ENCODE peak calls at places on chromosomes 5 and 9, in six cellular contexts. O is WTC11, T is GM13977, P is foreskin fibroblast, N is GM06990, Q is endothelial cell. X is an unnamed sample.
A peak's percentile ranks its signal among the peaks of the same experiment; 100 is the strongest.

GRCh38 chr5:80246995-80247729 is 8.7 kb downstream of the SERINC5 start:
- DNase-seq in O (no peak), T (peak; percentile 57), P (peak; percentile 94), N (peak; percentile 4), Q (peak; percentile 25), X (peak; percentile 87)

GRCh38 chr5:177553671-177554429 is 513 bp downstream of the FAM193B start:
- DNase-seq in O (peak; percentile 45), T (peak; percentile 82), P (peak; percentile 52), N (peak; percentile 42), Q (peak; percentile 30), X (peak; percentile 73)

GRCh38 chr9:37963936-37964739 is 60.2 kb upstream of the SLC25A51 start:
- DNase-seq in O (no peak), T (no peak), P (peak; percentile 91), N (no peak), Q (no peak), X (no peak)

GRCh38 chr5:59246470-59247250 is 646.9 kb downstream of the PDE4D start:
- DNase-seq in O (no peak), T (no peak), P (peak; percentile 73), N (no peak), Q (no peak), X (no peak)

GRCh38 chr9:133994359-133995011 is 2.4 kb upstream of the VAV2 start:
- DNase-seq in O (peak; percentile 90), T (peak; percentile 87), P (peak; percentile 87), N (peak; percentile 79), Q (peak; percentile 95), X (peak; percentile 96)

GRCh38 chr5:72786676-72787075 is 29.8 kb upstream of the TNPO1 start:
- DNase-seq in O (no peak), T (no peak), P (no peak), N (no peak), Q (no peak), X (no peak)

GRCh38 chr5:1127991-1128785 is 16.3 kb upstream of the SLC12A7 start:
- DNase-seq in O (no peak), T (no peak), P (no peak), N (no peak), Q (no peak), X (no peak)

GRCh38 chr5:66976108-66976507 is 220.5 kb downstream of the CD180 start:
- DNase-seq in O (no peak), T (no peak), P (no peak), N (no peak), Q (no peak), X (no peak)

GRCh38 chr5:43073597-43074546 is 33.8 kb upstream of the ANXA2R start:
- DNase-seq in O (peak; percentile 39), T (peak; percentile 59), P (peak; percentile 56), N (no peak), Q (peak; percentile 29), X (peak; percentile 77)

GRCh38 chr5:39319395-39319794 is 44.9 kb downstream of the C9 start:
- DNase-seq in O (no peak), T (no peak), P (no peak), N (no peak), Q (no peak), X (no peak)

GRCh38 chr5:111968459-111968858 is 211.5 kb upstream of the NREP start:
- DNase-seq in O (no peak), T (no peak), P (peak; percentile 84), N (no peak), Q (no peak), X (no peak)

GRCh38 chr5:43063731-43064171 is 23.6 kb upstream of the ANXA2R start:
- DNase-seq in O (peak; percentile 42), T (no peak), P (peak; percentile 47), N (no peak), Q (no peak), X (peak; percentile 76)

GRCh38 chr5:111142932-111143331 is 50.8 kb downstream of the WDR36 start:
- DNase-seq in O (no peak), T (no peak), P (peak; percentile 66), N (no peak), Q (no peak), X (no peak)

GRCh38 chr9:37582548-37583157 is 6.5 kb upstream of the FBXO10 start:
- DNase-seq in O (no peak), T (peak; percentile 29), P (peak; percentile 80), N (no peak), Q (no peak), X (no peak)

GRCh38 chr9:98118640-98119601 is at the start of gene TRIM14:
- DNase-seq in O (peak; percentile 73), T (peak; percentile 80), P (peak; percentile 83), N (peak; percentile 81), Q (peak; percentile 45), X (peak; percentile 89)

GRCh38 chr9:114930063-114930812 is at the start of gene TNFSF8:
- DNase-seq in O (no peak), T (peak; percentile 39), P (no peak), N (no peak), Q (no peak), X (no peak)

GRCh38 chr9:110583237-110583636 is 3.7 kb upstream of the SVEP1 start:
- DNase-seq in O (no peak), T (no peak), P (peak; percentile 68), N (no peak), Q (no peak), X (no peak)

GRCh38 chr9:106287108-106287631 is 575.8 kb upstream of the ZNF462 start:
- DNase-seq in O (no peak), T (no peak), P (no peak), N (no peak), Q (no peak), X (no peak)

GRCh38 chr5:138033275-138033808 is 463 bp upstream of the FAM13B start:
- DNase-seq in O (no peak), T (peak; percentile 27), P (no peak), N (no peak), Q (peak; percentile 16), X (no peak)

GRCh38 chr5:141877478-141878185 is 578 bp downstream of the PCDH1 start:
- DNase-seq in O (no peak), T (no peak), P (peak; percentile 34), N (no peak), Q (no peak), X (peak; percentile 78)

GRCh38 chr5:13987843-13988464 is 43.5 kb upstream of the DNAH5 start:
- DNase-seq in O (peak; percentile 56), T (peak; percentile 58), P (peak; percentile 85), N (peak; percentile 11), Q (peak; percentile 66), X (peak; percentile 83)

GRCh38 chr9:107839371-107839770 is 349.8 kb upstream of the KLF4 start:
- DNase-seq in O (no peak), T (no peak), P (no peak), N (no peak), Q (no peak), X (no peak)

GRCh38 chr5:145479862-145480261 is 355.3 kb downstream of the PRELID2 start:
- DNase-seq in O (no peak), T (no peak), P (peak; percentile 36), N (no peak), Q (no peak), X (no peak)

GRCh38 chr5:138927979-138928378 is 52.8 kb upstream of the LRRTM2 start:
- DNase-seq in O (no peak), T (no peak), P (no peak), N (no peak), Q (no peak), X (no peak)

GRCh38 chr5:139696167-139696893 is 48.2 kb downstream of the CXXC5 start:
- DNase-seq in O (no peak), T (no peak), P (no peak), N (no peak), Q (no peak), X (no peak)

GRCh38 chr5:138035605-138036537 is 3.0 kb upstream of the FAM13B start:
- DNase-seq in O (peak; percentile 62), T (peak; percentile 64), P (peak; percentile 89), N (peak; percentile 53), Q (peak; percentile 69), X (peak; percentile 85)

GRCh38 chr9:2608276-2608675 is 13.3 kb upstream of the VLDLR start:
- DNase-seq in O (no peak), T (no peak), P (no peak), N (no peak), Q (no peak), X (no peak)

GRCh38 chr9:107667700-107668099 is 178.1 kb upstream of the KLF4 start:
- DNase-seq in O (no peak), T (no peak), P (no peak), N (no peak), Q (no peak), X (no peak)

GRCh38 chr9:75001719-75002421 is 26.2 kb downstream of the CARNMT1 start:
- DNase-seq in O (no peak), T (peak; percentile 38), P (peak; percentile 91), N (peak; percentile 32), Q (peak; percentile 8), X (no peak)

GRCh38 chr9:135502873-135503321 is 2.4 kb downstream of the MRPS2 start:
- DNase-seq in O (no peak), T (no peak), P (no peak), N (no peak), Q (no peak), X (no peak)

DNA sequence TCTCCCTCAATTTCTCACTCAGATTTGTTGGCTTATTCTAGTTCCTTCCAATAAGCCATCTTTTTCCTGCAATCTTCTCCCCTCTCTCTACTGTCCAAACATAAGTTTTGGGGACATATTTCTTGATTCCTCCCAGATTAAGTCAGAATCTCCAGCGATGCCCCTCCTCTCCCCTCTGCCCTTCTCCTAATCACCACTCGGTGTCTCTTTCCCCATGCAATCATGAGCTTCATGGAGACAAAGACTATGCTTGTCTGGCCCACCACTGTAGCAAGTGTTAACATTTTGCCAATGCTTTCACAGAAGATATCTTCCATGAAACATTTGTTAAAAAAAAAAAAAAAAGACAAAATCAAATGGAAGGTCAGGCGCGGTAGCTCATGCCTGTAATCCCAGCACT is 42.4 kb downstream of the PDE6A start:
- DNase-seq in O (no peak), T (no peak), P (no peak), N (no peak), Q (no peak), X (no peak)
- TF ChIP-seq CTCF in O (no peak), T (no peak), P (no peak), N (no peak), Q (no peak), X (peak; percentile 70)

GRCh38 chr9:7258688-7259396 is 501.1 kb downstream of the KDM4C start:
- DNase-seq in O (no peak), T (no peak), P (no peak), N (no peak), Q (no peak), X (no peak)

GRCh38 chr9:7259544-7260241 is 501.9 kb downstream of the KDM4C start:
- DNase-seq in O (no peak), T (no peak), P (no peak), N (no peak), Q (no peak), X (no peak)
- TF ChIP-seq CTCF in O (no peak), T (no peak), P (no peak), N (no peak), Q (no peak), X (peak; percentile 59)

GRCh38 chr9:130451509-130452388 is 7.0 kb downstream of the ASS1 start:
- DNase-seq in O (peak; percentile 80), T (no peak), P (peak; percentile 98), N (no peak), Q (peak; percentile 48), X (peak; percentile 89)
- TF ChIP-seq CTCF in O (peak; percentile 66), T (peak; percentile 19), P (peak; percentile 57), N (peak; percentile 39), Q (peak; percentile 70), X (peak; percentile 84)

DNA sequence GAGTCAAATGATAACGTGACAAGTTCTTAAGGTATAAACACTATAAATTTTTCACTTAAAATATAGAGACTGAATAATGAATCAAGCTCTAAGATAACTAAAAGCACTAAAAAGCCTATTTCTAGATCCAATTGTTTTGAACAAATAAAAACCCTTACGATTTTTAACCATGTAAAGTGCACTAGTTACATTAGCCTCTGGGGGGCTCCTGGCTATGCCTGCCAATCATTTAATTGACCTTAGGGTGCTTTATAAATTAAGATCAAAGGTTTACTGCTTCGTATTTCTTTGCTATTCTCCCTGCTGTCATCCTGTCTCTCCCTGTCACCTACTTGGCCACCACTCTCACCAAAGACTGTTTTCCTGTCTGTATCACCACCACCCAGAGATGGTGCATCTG is 133.4 kb downstream of the ESM1 start:
- DNase-seq in O (no peak), T (no peak), P (no peak), N (no peak), Q (no peak), X (no peak)
- TF ChIP-seq CTCF in O (peak; percentile 17), T (no peak), P (no peak), N (peak; percentile 9), Q (peak; percentile 42), X (peak; percentile 66)